ENCODE peak calls at places on chromosomes 16 and 17, in four cellular contexts. B, T, X and P are unnamed samples.

GRCh38 chr17:44932096-44932495 is 15.5 kb downstream of the KIF18B start:
- DNase-seq in B (no peak), X (no peak), T (no peak), P (no peak)

GRCh38 chr16:78034530-78034929 is 12.2 kb downstream of the CLEC3A start:
- DNase-seq in B (no peak), T (no peak), X (no peak), P (no peak)

GRCh38 chr16:87702325-87702811 is 63.4 kb downstream of the KLHDC4 start:
- DNase-seq in X (no peak), B (no peak), T (peak; percentile 30), P (no peak)

GRCh38 chr17:81509687-81510523 is 2.7 kb downstream of the ACTG1 start:
- DNase-seq in X (no peak), B (peak; percentile 19), T (peak; percentile 44), P (no peak)

GRCh38 chr16:48641770-48642169 is 31.8 kb upstream of the N4BP1 start:
- DNase-seq in T (no peak), B (no peak), X (no peak), P (no peak)

GRCh38 chr16:89484923-89485679 is 5.3 kb downstream of the ANKRD11 start:
- DNase-seq in B (peak; percentile 46), X (no peak), T (no peak), P (no peak)

GRCh38 chr16:77993586-77993985 is 28.8 kb upstream of the CLEC3A start:
- DNase-seq in X (no peak), T (peak; percentile 54), B (no peak), P (no peak)

GRCh38 chr17:69857412-69857835 is 217.6 kb upstream of the KCNJ16 start:
- DNase-seq in B (no peak), T (peak; percentile 82), X (peak; percentile 97), P (peak; percentile 90)

GRCh38 chr17:74532115-74532514 is 840 bp upstream of the CD300LB start:
- DNase-seq in X (no peak), T (no peak), B (peak; percentile 34), P (no peak)

GRCh38 chr17:9402590-9403199 is 172.9 kb downstream of the STX8 start:
- DNase-seq in X (peak; percentile 55), T (peak; percentile 48), B (peak; percentile 21), P (peak; percentile 21)

GRCh38 chr16:68282064-68282452 is 17.7 kb downstream of the SLC7A6 start:
- DNase-seq in B (no peak), T (no peak), X (no peak), P (no peak)
- H3F3A ChIP-seq in B (peaks cover 52% of the 10 kb centered on the region), T (peaks cover 7% of the 10 kb centered on the region), X (no peaks in the 10 kb centered on the region), P (no peaks in the 10 kb centered on the region)

GRCh38 chr16:85555549-85556455 is 57.3 kb upstream of the GSE1 start:
- DNase-seq in B (peak; percentile 15), X (no peak), T (peak; percentile 61), P (no peak)

GRCh38 chr16:85557976-85558589 is 55.0 kb upstream of the GSE1 start:
- DNase-seq in T (no peak), X (peak; percentile 62), B (peak; percentile 66), P (peak; percentile 59)

GRCh38 chr16:85554791-85555548 is 58.2 kb upstream of the GSE1 start:
- DNase-seq in T (peak; percentile 85), X (peak; percentile 21), B (peak; percentile 14), P (peak; percentile 23)

GRCh38 chr16:85556456-85557082 is 56.6 kb upstream of the GSE1 start:
- DNase-seq in X (peak; percentile 29), T (peak; percentile 46), B (peak; percentile 50), P (no peak)

DNA sequence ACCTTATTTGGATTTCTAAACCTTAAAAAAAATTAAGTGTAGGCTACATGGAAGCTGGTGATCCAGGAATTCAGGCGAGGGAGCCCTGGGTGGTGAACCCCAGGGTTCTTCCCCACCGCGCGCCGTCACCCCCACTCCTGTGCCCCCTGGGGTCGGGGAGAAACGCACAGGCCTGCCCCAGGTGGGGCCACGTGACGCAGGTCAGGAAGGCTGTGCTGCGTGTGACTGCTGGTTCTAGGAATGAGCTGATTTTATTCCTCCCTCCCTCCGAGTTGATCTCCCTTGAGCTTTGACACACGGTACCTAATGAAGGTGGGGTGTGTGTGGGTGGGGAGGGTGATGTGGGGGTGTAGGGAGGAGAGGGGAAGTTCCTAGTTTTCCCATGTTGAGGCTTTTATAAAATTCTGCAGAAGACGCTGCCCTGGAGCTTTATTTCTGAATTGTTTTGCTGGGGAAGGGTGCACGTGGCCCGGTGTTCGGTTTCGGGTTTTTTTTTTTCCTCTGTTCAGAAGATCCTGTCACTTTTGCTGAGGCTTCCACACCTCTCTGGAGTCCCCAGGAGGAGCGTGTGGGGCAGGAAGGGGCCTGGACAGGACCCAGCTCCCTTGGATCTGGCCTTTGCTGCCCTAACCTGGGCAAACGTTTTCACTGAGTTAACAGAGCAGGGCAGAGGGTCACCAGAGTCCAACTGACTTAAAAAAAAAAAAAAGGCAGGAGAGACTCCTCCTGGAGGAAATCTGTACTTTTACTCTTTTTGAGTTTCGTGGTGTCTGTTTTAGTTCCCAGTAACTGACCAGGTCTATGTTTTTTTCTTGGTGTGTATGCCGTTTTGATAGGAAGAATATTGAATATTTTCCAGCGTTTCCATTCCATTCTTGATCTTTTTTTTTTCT is 55.8 kb upstream of the GSE1 start:
- DNase-seq in X (peak; percentile 27), B (peak; percentile 18), T (peak; percentile 51), P (peak; percentile 23)
- H4K20me1 ChIP-seq in X (no peaks in the 10 kb centered on the region), B (no peaks in the 10 kb centered on the region), T (peaks cover 20% of the 10 kb centered on the region), P (peaks cover 38% of the 10 kb centered on the region)

GRCh38 chr16:20812510-20812909 is 6.2 kb downstream of the REXO5 start:
- DNase-seq in X (no peak), B (no peak), T (no peak), P (no peak)
- H3K4me3 ChIP-seq in X (no peak overlapping the region), B (no peak overlapping the region), T (no peak overlapping the region), P (no peak overlapping the region)

GRCh38 chr17:78736526-78737079 is 45.5 kb downstream of the CYTH1 start:
- DNase-seq in X (peak; percentile 93), T (no peak), B (peak; percentile 90), P (peak; percentile 85)

GRCh38 chr17:78738698-78739097 is 43.4 kb downstream of the CYTH1 start:
- DNase-seq in X (no peak), B (no peak), T (no peak), P (no peak)

GRCh38 chr17:78735832-78736525 is 46.1 kb downstream of the CYTH1 start:
- DNase-seq in T (peak; percentile 47), X (peak; percentile 91), B (peak; percentile 33), P (peak; percentile 83)

GRCh38 chr17:78738245-78738644 is 43.8 kb downstream of the CYTH1 start:
- DNase-seq in X (no peak), T (no peak), B (peak; percentile 5), P (no peak)

GRCh38 chr17:78737332-78737731 is 44.7 kb downstream of the CYTH1 start:
- DNase-seq in B (peak; percentile 12), X (peak; percentile 66), T (peak; percentile 90), P (peak; percentile 73)
- H3F3A ChIP-seq in B (peaks cover 50% of the 10 kb centered on the region), X (peaks cover 3% of the 10 kb centered on the region), T (peaks cover 13% of the 10 kb centered on the region), P (peaks cover 18% of the 10 kb centered on the region)

GRCh38 chr17:70956731-70957130 is 787.4 kb downstream of the KCNJ2 start:
- DNase-seq in B (no peak), T (no peak), X (no peak), P (no peak)
- H4K20me1 ChIP-seq in B (no peaks in the 10 kb centered on the region), T (no peaks in the 10 kb centered on the region), X (no peaks in the 10 kb centered on the region), P (no peaks in the 10 kb centered on the region)

DNA sequence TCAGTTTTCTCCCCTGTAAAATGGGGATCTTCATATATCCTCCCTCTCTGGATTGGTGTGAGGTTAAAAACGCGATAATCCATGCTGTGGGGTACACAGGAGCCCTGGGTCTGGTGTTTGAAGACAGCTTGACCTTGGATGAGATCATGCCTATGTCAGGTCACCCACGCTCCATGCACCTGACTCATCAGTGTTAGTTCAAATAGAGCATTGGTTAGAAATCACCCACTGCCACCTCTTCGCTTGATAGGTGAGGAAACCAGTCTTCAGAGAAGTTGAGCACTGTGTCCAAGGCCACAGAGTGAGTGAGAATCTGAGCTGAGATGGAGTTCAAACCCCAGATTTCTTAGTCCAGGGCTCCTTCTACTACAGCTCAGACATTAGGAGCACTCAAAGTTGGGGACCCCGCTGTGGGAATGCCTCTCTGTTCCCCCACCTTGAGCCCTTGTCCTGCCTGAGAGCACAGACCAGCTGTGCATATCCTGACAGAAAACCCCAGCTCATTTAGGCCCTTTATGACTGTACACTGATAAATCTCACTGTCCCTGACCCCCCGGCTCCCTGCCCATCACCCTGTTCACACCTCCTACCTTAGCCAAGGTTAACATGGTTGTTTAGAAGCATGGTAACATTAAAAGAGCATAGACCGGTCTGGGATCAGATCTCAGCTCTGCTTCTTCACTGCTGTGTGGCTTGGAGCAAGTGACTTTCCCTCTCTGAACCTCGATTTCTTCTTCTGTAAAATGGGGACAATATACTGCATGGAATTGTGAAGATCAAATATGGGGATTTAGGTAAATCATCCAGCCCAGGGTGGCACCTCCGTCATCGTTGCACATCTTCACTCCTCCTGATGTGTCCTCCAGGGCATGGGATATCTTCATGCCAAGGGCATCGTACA is 22.4 kb upstream of the LGALS9 start:
- DNase-seq in B (no peak), X (peak; percentile 39), T (peak; percentile 16), P (no peak)
- H3K4me3 ChIP-seq in B (no peak overlapping the region), X (no peak overlapping the region), T (no peak overlapping the region), P (no peak overlapping the region)

GRCh38 chr17:64095144-64095882 is 34.6 kb downstream of the ERN1 start:
- DNase-seq in T (no peak), B (no peak), X (peak; percentile 94), P (no peak)

GRCh38 chr17:64094412-64094811 is 35.5 kb downstream of the ERN1 start:
- DNase-seq in T (no peak), X (no peak), B (no peak), P (no peak)

GRCh38 chr17:64099543-64099942 is 30.4 kb downstream of the ERN1 start:
- DNase-seq in B (no peak), T (no peak), X (no peak), P (no peak)

GRCh38 chr17:64096037-64096436 is 33.9 kb downstream of the ERN1 start:
- DNase-seq in X (no peak), B (no peak), T (no peak), P (no peak)

GRCh38 chr17:64097196-64097936 is 32.6 kb downstream of the ERN1 start:
- DNase-seq in X (peak; percentile 70), T (peak; percentile 69), B (no peak), P (no peak)
- H3F3A ChIP-seq in X (peaks cover 13% of the 10 kb centered on the region), T (no peaks in the 10 kb centered on the region), B (peaks cover 87% of the 10 kb centered on the region), P (peaks cover 30% of the 10 kb centered on the region)

GRCh38 chr17:6377906-6378305 is 57.0 kb downstream of the AIPL1 start:
- DNase-seq in T (no peak), X (no peak), B (no peak), P (no peak)
- H4K20me1 ChIP-seq in T (no peaks in the 10 kb centered on the region), X (no peaks in the 10 kb centered on the region), B (no peaks in the 10 kb centered on the region), P (no peaks in the 10 kb centered on the region)

GRCh38 chr17:16418684-16419066 is 3.3 kb downstream of the TRPV2 start:
- DNase-seq in X (no peak), B (no peak), T (peak; percentile 41), P (no peak)

GRCh38 chr17:16417896-16418683 is 2.7 kb downstream of the TRPV2 start:
- DNase-seq in T (peak; percentile 70), X (peak; percentile 37), B (no peak), P (peak; percentile 47)

GRCh38 chr17:16419074-16419928 is 3.9 kb downstream of the TRPV2 start:
- DNase-seq in T (peak; percentile 95), B (no peak), X (peak; percentile 94), P (peak; percentile 81)

GRCh38 chr17:16417399-16417798 is 2.0 kb downstream of the TRPV2 start:
- DNase-seq in T (no peak), X (no peak), B (no peak), P (no peak)

GRCh38 chr17:16415031-16415924 is at the start of gene TRPV2:
- DNase-seq in X (peak; percentile 49), B (peak; percentile 63), T (no peak), P (no peak)
- H3K4me3 ChIP-seq in X (no peak within 1 kb of the TSS), B (peak within 1 kb of the TSS; percentile 68), T (peak within 1 kb of the TSS; percentile 69), P (no peak within 1 kb of the TSS)